ENCODE peak calls at places on chromosomes 11 and 22, in eight cellular contexts. One of them, this sample, is unnamed.
A peak's percentile ranks its signal among the peaks of the same experiment; 100 is the strongest.

GRCh38 chr11:119025099-119025473 is 5.6 kb downstream of the SLC37A4 start:
- DNase-seq in anterior cingulate cortex: no peak
- DNase-seq in stimulated activated CD4-positive, alpha-beta T cell treated with anti-CD3 and anti-CD28 coated beads, Interleukin-12 subunit alpha, Interleukin-12 subunit beta, amount 100 ng/mL, for 4 hours: no peak
- DNase-seq in transverse colon: no peak
- DNase-seq in ACHN: no peak
- DNase-seq in activated CD4-positive, alpha-beta T cell treated with anti-CD3 and anti-CD28 coated beads, Interleukin-2, amount 50 U/mL, for 1 hour: no peak
- DNase-seq in astrocyte of the spinal cord: no peak
- DNase-seq in stimulated activated naive CD4-positive, alpha-beta T cell: no peak
- DNase-seq in this sample: no peak

GRCh38 chr22:19497245-19497644 is 17.5 kb downstream of the CDC45 start:
- DNase-seq in anterior cingulate cortex: no peak
- DNase-seq in stimulated activated CD4-positive, alpha-beta T cell treated with anti-CD3 and anti-CD28 coated beads, Interleukin-12 subunit alpha, Interleukin-12 subunit beta, amount 100 ng/mL, for 4 hours: no peak
- DNase-seq in transverse colon: no peak
- DNase-seq in ACHN: no peak
- DNase-seq in activated CD4-positive, alpha-beta T cell treated with anti-CD3 and anti-CD28 coated beads, Interleukin-2, amount 50 U/mL, for 1 hour: no peak
- DNase-seq in astrocyte of the spinal cord: peak; percentile 84
- DNase-seq in stimulated activated naive CD4-positive, alpha-beta T cell: no peak
- DNase-seq in this sample: no peak

GRCh38 chr22:36111316-36111715 is 49.2 kb downstream of the APOL3 start:
- DNase-seq in anterior cingulate cortex: no peak
- DNase-seq in stimulated activated CD4-positive, alpha-beta T cell treated with anti-CD3 and anti-CD28 coated beads, Interleukin-12 subunit alpha, Interleukin-12 subunit beta, amount 100 ng/mL, for 4 hours: no peak
- DNase-seq in transverse colon: no peak
- DNase-seq in ACHN: no peak
- DNase-seq in activated CD4-positive, alpha-beta T cell treated with anti-CD3 and anti-CD28 coated beads, Interleukin-2, amount 50 U/mL, for 1 hour: no peak
- DNase-seq in astrocyte of the spinal cord: no peak
- DNase-seq in stimulated activated naive CD4-positive, alpha-beta T cell: no peak
- DNase-seq in this sample: no peak

GRCh38 chr11:120537996-120538395 is 26.4 kb downstream of the GRIK4 start:
- DNase-seq in anterior cingulate cortex: no peak
- DNase-seq in stimulated activated CD4-positive, alpha-beta T cell treated with anti-CD3 and anti-CD28 coated beads, Interleukin-12 subunit alpha, Interleukin-12 subunit beta, amount 100 ng/mL, for 4 hours: no peak
- DNase-seq in transverse colon: no peak
- DNase-seq in ACHN: no peak
- DNase-seq in activated CD4-positive, alpha-beta T cell treated with anti-CD3 and anti-CD28 coated beads, Interleukin-2, amount 50 U/mL, for 1 hour: no peak
- DNase-seq in astrocyte of the spinal cord: no peak
- DNase-seq in stimulated activated naive CD4-positive, alpha-beta T cell: no peak
- DNase-seq in this sample: no peak

GRCh38 chr11:33926954-33927552 is 35.2 kb upstream of the LMO2 start:
- DNase-seq in anterior cingulate cortex: no peak
- DNase-seq in stimulated activated CD4-positive, alpha-beta T cell treated with anti-CD3 and anti-CD28 coated beads, Interleukin-12 subunit alpha, Interleukin-12 subunit beta, amount 100 ng/mL, for 4 hours: no peak
- DNase-seq in transverse colon: no peak
- DNase-seq in ACHN: no peak
- DNase-seq in activated CD4-positive, alpha-beta T cell treated with anti-CD3 and anti-CD28 coated beads, Interleukin-2, amount 50 U/mL, for 1 hour: no peak
- DNase-seq in astrocyte of the spinal cord: no peak
- DNase-seq in stimulated activated naive CD4-positive, alpha-beta T cell: no peak
- DNase-seq in this sample: no peak

GRCh38 chr11:1733009-1733715 is 17.2 kb downstream of the IFITM10 start:
- DNase-seq in anterior cingulate cortex: no peak
- DNase-seq in stimulated activated CD4-positive, alpha-beta T cell treated with anti-CD3 and anti-CD28 coated beads, Interleukin-12 subunit alpha, Interleukin-12 subunit beta, amount 100 ng/mL, for 4 hours: no peak
- DNase-seq in transverse colon: no peak
- DNase-seq in ACHN: no peak
- DNase-seq in activated CD4-positive, alpha-beta T cell treated with anti-CD3 and anti-CD28 coated beads, Interleukin-2, amount 50 U/mL, for 1 hour: no peak
- DNase-seq in astrocyte of the spinal cord: no peak
- DNase-seq in stimulated activated naive CD4-positive, alpha-beta T cell: no peak
- DNase-seq in this sample: no peak

GRCh38 chr22:19514831-19515565 is 9.2 kb downstream of the CLDN5 start:
- DNase-seq in anterior cingulate cortex: no peak
- DNase-seq in stimulated activated CD4-positive, alpha-beta T cell treated with anti-CD3 and anti-CD28 coated beads, Interleukin-12 subunit alpha, Interleukin-12 subunit beta, amount 100 ng/mL, for 4 hours: no peak
- DNase-seq in transverse colon: no peak
- DNase-seq in ACHN: no peak
- DNase-seq in activated CD4-positive, alpha-beta T cell treated with anti-CD3 and anti-CD28 coated beads, Interleukin-2, amount 50 U/mL, for 1 hour: no peak
- DNase-seq in astrocyte of the spinal cord: peak; percentile 8
- DNase-seq in stimulated activated naive CD4-positive, alpha-beta T cell: no peak
- DNase-seq in this sample: no peak

GRCh38 chr11:65111537-65112225 is at the start of gene TM7SF2:
- DNase-seq in anterior cingulate cortex: peak; percentile 95
- DNase-seq in stimulated activated CD4-positive, alpha-beta T cell treated with anti-CD3 and anti-CD28 coated beads, Interleukin-12 subunit alpha, Interleukin-12 subunit beta, amount 100 ng/mL, for 4 hours: peak; percentile 93
- DNase-seq in transverse colon: peak; percentile 98
- DNase-seq in ACHN: peak; percentile 94
- DNase-seq in activated CD4-positive, alpha-beta T cell treated with anti-CD3 and anti-CD28 coated beads, Interleukin-2, amount 50 U/mL, for 1 hour: peak; percentile 95
- DNase-seq in astrocyte of the spinal cord: peak; percentile 93
- DNase-seq in stimulated activated naive CD4-positive, alpha-beta T cell: peak; percentile 85
- DNase-seq in this sample: peak; percentile 97

GRCh38 chr22:21632237-21632895 is at the start of gene CCDC116:
- DNase-seq in anterior cingulate cortex: no peak
- DNase-seq in stimulated activated CD4-positive, alpha-beta T cell treated with anti-CD3 and anti-CD28 coated beads, Interleukin-12 subunit alpha, Interleukin-12 subunit beta, amount 100 ng/mL, for 4 hours: peak; percentile 43
- DNase-seq in transverse colon: peak; percentile 44
- DNase-seq in ACHN: no peak
- DNase-seq in activated CD4-positive, alpha-beta T cell treated with anti-CD3 and anti-CD28 coated beads, Interleukin-2, amount 50 U/mL, for 1 hour: peak; percentile 58
- DNase-seq in astrocyte of the spinal cord: no peak
- DNase-seq in stimulated activated naive CD4-positive, alpha-beta T cell: peak; percentile 21
- DNase-seq in this sample: no peak

GRCh38 chr11:118214210-118214914 is 10.4 kb downstream of the JAML start:
- DNase-seq in anterior cingulate cortex: no peak
- DNase-seq in stimulated activated CD4-positive, alpha-beta T cell treated with anti-CD3 and anti-CD28 coated beads, Interleukin-12 subunit alpha, Interleukin-12 subunit beta, amount 100 ng/mL, for 4 hours: no peak
- DNase-seq in transverse colon: no peak
- DNase-seq in ACHN: no peak
- DNase-seq in activated CD4-positive, alpha-beta T cell treated with anti-CD3 and anti-CD28 coated beads, Interleukin-2, amount 50 U/mL, for 1 hour: no peak
- DNase-seq in astrocyte of the spinal cord: no peak
- DNase-seq in stimulated activated naive CD4-positive, alpha-beta T cell: no peak
- DNase-seq in this sample: peak; percentile 70

GRCh38 chr22:19120829-19121630 is 1.2 kb downstream of the DGCR2 start:
- DNase-seq in anterior cingulate cortex: no peak
- DNase-seq in stimulated activated CD4-positive, alpha-beta T cell treated with anti-CD3 and anti-CD28 coated beads, Interleukin-12 subunit alpha, Interleukin-12 subunit beta, amount 100 ng/mL, for 4 hours: no peak
- DNase-seq in transverse colon: peak; percentile 80
- DNase-seq in ACHN: peak; percentile 74
- DNase-seq in activated CD4-positive, alpha-beta T cell treated with anti-CD3 and anti-CD28 coated beads, Interleukin-2, amount 50 U/mL, for 1 hour: peak; percentile 24
- DNase-seq in astrocyte of the spinal cord: peak; percentile 27
- DNase-seq in stimulated activated naive CD4-positive, alpha-beta T cell: no peak
- DNase-seq in this sample: no peak

GRCh38 chr22:28441720-28442263 is 237.8 kb downstream of the TTC28 start:
- DNase-seq in anterior cingulate cortex: no peak
- DNase-seq in stimulated activated CD4-positive, alpha-beta T cell treated with anti-CD3 and anti-CD28 coated beads, Interleukin-12 subunit alpha, Interleukin-12 subunit beta, amount 100 ng/mL, for 4 hours: no peak
- DNase-seq in transverse colon: no peak
- DNase-seq in ACHN: peak; percentile 2
- DNase-seq in activated CD4-positive, alpha-beta T cell treated with anti-CD3 and anti-CD28 coated beads, Interleukin-2, amount 50 U/mL, for 1 hour: no peak
- DNase-seq in astrocyte of the spinal cord: peak; percentile 60
- DNase-seq in stimulated activated naive CD4-positive, alpha-beta T cell: no peak
- DNase-seq in this sample: peak; percentile 27

GRCh38 chr11:102518296-102519094 is 12.1 kb downstream of the MMP7 start:
- DNase-seq in anterior cingulate cortex: no peak
- DNase-seq in stimulated activated CD4-positive, alpha-beta T cell treated with anti-CD3 and anti-CD28 coated beads, Interleukin-12 subunit alpha, Interleukin-12 subunit beta, amount 100 ng/mL, for 4 hours: no peak
- DNase-seq in transverse colon: no peak
- DNase-seq in ACHN: no peak
- DNase-seq in activated CD4-positive, alpha-beta T cell treated with anti-CD3 and anti-CD28 coated beads, Interleukin-2, amount 50 U/mL, for 1 hour: no peak
- DNase-seq in astrocyte of the spinal cord: no peak
- DNase-seq in stimulated activated naive CD4-positive, alpha-beta T cell: no peak
- DNase-seq in this sample: no peak

GRCh38 chr11:7949934-7950333 is 8.4 kb upstream of the OR10A3 start:
- DNase-seq in anterior cingulate cortex: no peak
- DNase-seq in stimulated activated CD4-positive, alpha-beta T cell treated with anti-CD3 and anti-CD28 coated beads, Interleukin-12 subunit alpha, Interleukin-12 subunit beta, amount 100 ng/mL, for 4 hours: no peak
- DNase-seq in transverse colon: no peak
- DNase-seq in ACHN: no peak
- DNase-seq in activated CD4-positive, alpha-beta T cell treated with anti-CD3 and anti-CD28 coated beads, Interleukin-2, amount 50 U/mL, for 1 hour: no peak
- DNase-seq in astrocyte of the spinal cord: no peak
- DNase-seq in stimulated activated naive CD4-positive, alpha-beta T cell: no peak
- DNase-seq in this sample: no peak